ENCODE peak calls at places on chromosomes 6 and 20, in eight cellular contexts. R is psoas muscle, T is BE2C, D is mucosa of descending colon, U is left ventricle myocardium inferior, G is left lung, E is A549, L is sigmoid colon. K is an unnamed sample. For H3K4me1, the result is how much of the 10 kb centered on the place peaks cover.

GRCh38 chr6:20208687-20209378 is 3.4 kb downstream of the MBOAT1 start:
- DNase-seq in R (no peak), T (no peak), D (no peak), U (no peak), G (no peak), E (no peak), L (no peak), K (no peak)

GRCh38 chr6:28839443-28840120 is 84.2 kb downstream of the TRIM27 start:
- DNase-seq in R (no peak), T (no peak), D (no peak), U (no peak), G (no peak), E (no peak), L (no peak), K (no peak)

GRCh38 chr6:102389994-102390393 is 996.5 kb downstream of the GRIK2 start:
- DNase-seq in R (peak), T (peak), D (no peak), U (no peak), G (peak), E (no peak), L (peak), K (no peak)

GRCh38 chr20:20547221-20547875 is 165.1 kb downstream of the RALGAPA2 start:
- DNase-seq in R (no peak), T (no peak), D (no peak), U (no peak), G (no peak), E (no peak), L (no peak), K (no peak)

GRCh38 chr20:51542894-51543788 is 622 bp upstream of the NFATC2 start:
- DNase-seq in R (no peak), T (no peak), D (peak), U (no peak), G (no peak), E (no peak), L (no peak), K (no peak)

GRCh38 chr20:38173237-38174156 is 8.4 kb upstream of the TGM2 start:
- DNase-seq in R (peak), T (no peak), D (peak), U (peak), G (no peak), E (peak), L (peak), K (peak)

GRCh38 chr6:56933650-56934049 is 21.3 kb upstream of the BEND6 start:
- DNase-seq in R (no peak), T (no peak), D (no peak), U (no peak), G (no peak), E (no peak), L (no peak), K (no peak)

GRCh38 chr6:71412559-71412958 is 123.9 kb downstream of the OGFRL1 start:
- DNase-seq in R (peak), T (no peak), D (no peak), U (no peak), G (peak), E (no peak), L (no peak), K (no peak)

GRCh38 chr20:57881466-57882405 is 171.9 kb upstream of the PMEPA1 start:
- DNase-seq in R (no peak), T (peak), D (no peak), U (no peak), G (no peak), E (no peak), L (peak), K (no peak)

GRCh38 chr20:45363611-45364492 is 896 bp downstream of the SYS1 start:
- DNase-seq in R (no peak), T (no peak), D (no peak), U (no peak), G (no peak), E (no peak), L (no peak), K (no peak)

GRCh38 chr6:166334878-166335277 is 7.5 kb downstream of the SFT2D1 start:
- DNase-seq in R (no peak), T (no peak), D (no peak), U (no peak), G (no peak), E (no peak), L (no peak), K (no peak)
- H3K4me1 ChIP-seq in R (under half), T (under half), D (under half), U (half or more), G (under half), E (under half), L (under half), K (under half)

GRCh38 chr20:49478266-49478665 is 4.2 kb downstream of the KCNB1 start:
- DNase-seq in R (no peak), T (no peak), D (no peak), U (no peak), G (no peak), E (no peak), L (no peak), K (no peak)

GRCh38 chr20:49477200-49477599 is 5.3 kb downstream of the KCNB1 start:
- DNase-seq in R (no peak), T (no peak), D (no peak), U (no peak), G (no peak), E (no peak), L (no peak), K (no peak)

GRCh38 chr20:49475979-49476378 is 6.5 kb downstream of the KCNB1 start:
- DNase-seq in R (no peak), T (peak), D (no peak), U (no peak), G (no peak), E (no peak), L (no peak), K (no peak)

GRCh38 chr20:49478754-49479689 is 3.4 kb downstream of the KCNB1 start:
- DNase-seq in R (no peak), T (no peak), D (no peak), U (no peak), G (no peak), E (no peak), L (no peak), K (no peak)

GRCh38 chr20:49475292-49475691 is 7.2 kb downstream of the KCNB1 start:
- DNase-seq in R (no peak), T (no peak), D (no peak), U (no peak), G (no peak), E (no peak), L (no peak), K (no peak)
- TF ChIP-seq CTCF in R (no peak), T (no peak), D (no peak), U (no peak), G (no peak), E (no peak), L (no peak), K (no peak)

GRCh38 chr20:44186201-44186600 is 787 bp downstream of the JPH2 start:
- DNase-seq in R (peak), T (no peak), D (no peak), U (no peak), G (no peak), E (no peak), L (no peak), K (no peak)
- H3K4me1 ChIP-seq in R (half or more), T (under half), D (under half), U (half or more), G (under half), E (under half), L (under half), K (under half)

GRCh38 chr20:6169251-6169650 is 46.4 kb upstream of the FERMT1 start:
- DNase-seq in R (no peak), T (no peak), D (no peak), U (no peak), G (no peak), E (no peak), L (no peak), K (no peak)
- TF ChIP-seq CTCF in R (no peak), T (peak), D (no peak), U (no peak), G (no peak), E (peak), L (no peak), K (no peak)

GRCh38 chr20:53842301-53843099 is 227.9 kb downstream of the BCAS1 start:
- DNase-seq in R (no peak), T (no peak), D (no peak), U (no peak), G (no peak), E (no peak), L (no peak), K (no peak)
- H3K4me1 ChIP-seq in R (under half), T (under half), D (under half), U (under half), G (under half), E (under half), L (under half), K (under half)

K was measured in ovary.